ENCODE peak calls at places on chromosomes 7 and 10, in five cellular contexts. U is iPS DF 6.9, S is PC-9, P is transverse colon, Y is T-helper 1 cell. V is an unnamed sample.

GRCh38 chr7:51007708-51008505 is 225.2 kb upstream of the GRB10 start:
- DNase-seq in U (no peak), S (no peak), P (no peak), Y (no peak), V (no peak)

GRCh38 chr10:44264244-44264643 is 120.7 kb downstream of the CXCL12 start:
- DNase-seq in U (no peak), S (no peak), P (no peak), Y (no peak), V (no peak)

GRCh38 chr10:71090330-71090729 is 122.0 kb upstream of the UNC5B start:
- DNase-seq in U (no peak), S (no peak), P (no peak), Y (no peak), V (no peak)

GRCh38 chr7:32890010-32890552 is 1.5 kb downstream of the KBTBD2 start:
- DNase-seq in U (no peak), S (no peak), P (no peak), Y (no peak), V (no peak)

GRCh38 chr10:119217937-119218579 is 10.7 kb downstream of the GRK5 start:
- DNase-seq in U (no peak), S (no peak), P (no peak), Y (no peak), V (no peak)

GRCh38 chr10:15419279-15419874 is 48.3 kb upstream of the FAM171A1 start:
- DNase-seq in U (peak), S (no peak), P (peak), Y (no peak), V (no peak)

GRCh38 chr7:112108984-112109383 is 97.2 kb downstream of the DOCK4 start:
- DNase-seq in U (no peak), S (no peak), P (no peak), Y (no peak), V (no peak)

GRCh38 chr7:35253680-35254495 is at the start of gene TBX20:
- DNase-seq in U (no peak), S (no peak), P (peak), Y (no peak), V (no peak)

GRCh38 chr7:79241288-79242055 is 212.0 kb downstream of the MAGI2 start:
- DNase-seq in U (no peak), S (no peak), P (no peak), Y (no peak), V (no peak)

GRCh38 chr10:103731609-103732270 is 123.6 kb downstream of the SH3PXD2A start:
- DNase-seq in U (no peak), S (no peak), P (no peak), Y (no peak), V (no peak)

GRCh38 chr7:113825832-113826231 is 93.0 kb downstream of the PPP1R3A start:
- DNase-seq in U (no peak), S (no peak), P (no peak), Y (no peak), V (no peak)

GRCh38 chr7:139355320-139355719 is 4.4 kb upstream of the LUC7L2 start:
- DNase-seq in U (no peak), S (no peak), P (no peak), Y (no peak), V (no peak)

GRCh38 chr10:30219977-30220751 is 128.9 kb downstream of the MTPAP start:
- DNase-seq in U (no peak), S (peak), P (no peak), Y (no peak), V (no peak)

GRCh38 chr7:111301891-111302290 is 211.0 kb downstream of the LRRN3 start:
- DNase-seq in U (no peak), S (no peak), P (no peak), Y (no peak), V (no peak)

GRCh38 chr10:99232357-99232999 is 3.2 kb downstream of the HPSE2 start:
- DNase-seq in U (no peak), S (no peak), P (no peak), Y (no peak), V (no peak)

GRCh38 chr7:142481548-142481947 is 223.7 kb upstream of the PRSS58 start:
- DNase-seq in U (no peak), S (no peak), P (no peak), Y (no peak), V (no peak)

GRCh38 chr7:96303105-96303685 is 18.7 kb downstream of the SLC25A13 start:
- DNase-seq in U (no peak), S (no peak), P (peak), Y (no peak), V (no peak)

GRCh38 chr7:150986099-150986512 is 4.7 kb upstream of the NOS3 start:
- DNase-seq in U (no peak), S (peak), P (peak), Y (peak), V (no peak)

GRCh38 chr7:70489808-70490207 is 642.1 kb upstream of the GALNT17 start:
- DNase-seq in U (no peak), S (no peak), P (no peak), Y (no peak), V (no peak)

GRCh38 chr7:134547738-134548054 is 1.2 kb upstream of the AKR1B15 start:
- DNase-seq in U (peak), S (no peak), P (peak), Y (no peak), V (no peak)

GRCh38 chr7:143381427-143382125 is 431 bp downstream of the ZYX start:
- DNase-seq in U (no peak), S (peak), P (peak), Y (no peak), V (no peak)

GRCh38 chr10:33134011-33134751 is 176.2 kb upstream of the ITGB1 start:
- DNase-seq in U (no peak), S (peak), P (peak), Y (peak), V (peak)

GRCh38 chr10:17644485-17644964 is 574 bp downstream of the STAM start:
- DNase-seq in U (no peak), S (no peak), P (no peak), Y (no peak), V (no peak)

GRCh38 chr7:90551036-90551435 is 45.1 kb upstream of the CDK14 start:
- DNase-seq in U (no peak), S (peak), P (no peak), Y (no peak), V (no peak)

GRCh38 chr10:121302541-121303180 is 295.6 kb downstream of the FGFR2 start:
- DNase-seq in U (no peak), S (no peak), P (no peak), Y (no peak), V (no peak)

GRCh38 chr7:158316466-158317031 is 271.1 kb downstream of the PTPRN2 start:
- DNase-seq in U (no peak), S (no peak), P (no peak), Y (no peak), V (no peak)

GRCh38 chr10:91616124-91616523 is 16.7 kb downstream of the PPP1R3C start:
- DNase-seq in U (no peak), S (no peak), P (no peak), Y (no peak), V (no peak)

GRCh38 chr7:102319671-102320070 is 33.0 kb downstream of the SH2B2 start:
- DNase-seq in U (no peak), S (no peak), P (no peak), Y (no peak), V (no peak)

GRCh38 chr7:28658392-28658791 is 246.1 kb downstream of the CREB5 start:
- DNase-seq in U (no peak), S (no peak), P (no peak), Y (no peak), V (no peak)

GRCh38 chr10:13745271-13745670 is 158.5 kb downstream of the PRPF18 start:
- DNase-seq in U (no peak), S (no peak), P (no peak), Y (no peak), V (no peak)

V was measured in stimulated activated CD8-positive, alpha-beta memory T cell treated with anti-CD3 and anti-CD28 coated beads, Interleukin-12 subunit alpha, Interleukin-12 subunit beta, amount 100 ng/mL, for 1 hour.